ENCODE peak calls at places on chromosomes 5 and 9, in four cellular contexts. X, C, L and I are unnamed samples.

GRCh38 chr9:7298123-7298522 is 501.5 kb downstream of the DMAC1 start:
- DNase-seq in X (no peak), C (no peak), L (peak), I (no peak)

GRCh38 chr5:147939431-147940114 is 33.2 kb upstream of the C5orf46 start:
- DNase-seq in X (no peak), C (no peak), L (no peak), I (no peak)

GRCh38 chr9:132560604-132561304 is 21.7 kb upstream of the BARHL1 start:
- DNase-seq in X (no peak), C (no peak), L (no peak), I (peak)

GRCh38 chr9:13427587-13427986 is 148.1 kb upstream of the MPDZ start:
- DNase-seq in X (no peak), C (peak), L (no peak), I (peak)

GRCh38 chr5:82912462-82912861 is 164.7 kb downstream of the TMEM167A start:
- DNase-seq in X (no peak), C (no peak), L (no peak), I (no peak)

GRCh38 chr5:67090593-67090992 is 106.0 kb downstream of the CD180 start:
- DNase-seq in X (no peak), C (no peak), L (no peak), I (no peak)

GRCh38 chr5:16819522-16820167 is 116.4 kb downstream of the MYO10 start:
- DNase-seq in X (no peak), C (no peak), L (no peak), I (no peak)

GRCh38 chr5:159340511-159340910 is 10.2 kb upstream of the IL12B start:
- DNase-seq in X (no peak), C (no peak), L (no peak), I (no peak)

GRCh38 chr5:5297432-5298067 is 124.9 kb upstream of the ICE1 start:
- DNase-seq in X (no peak), C (no peak), L (no peak), I (no peak)

GRCh38 chr9:6418764-6419163 is 5.8 kb downstream of the UHRF2 start:
- DNase-seq in X (no peak), C (no peak), L (no peak), I (no peak)

GRCh38 chr5:2675548-2675947 is 75.9 kb downstream of the IRX2 start:
- DNase-seq in X (no peak), C (no peak), L (no peak), I (no peak)

GRCh38 chr5:167030500-167031120 is 1260.8 kb upstream of the WWC1 start:
- DNase-seq in X (peak), C (no peak), L (no peak), I (peak)

GRCh38 chr9:130770679-130771442 is 64.2 kb upstream of the ABL1 start:
- DNase-seq in X (no peak), C (peak), L (no peak), I (peak)

GRCh38 chr5:149632311-149633251 is 51.3 kb downstream of the ARHGEF37 start:
- DNase-seq in X (peak), C (no peak), L (no peak), I (no peak)

GRCh38 chr9:79431019-79431679 is 140.6 kb upstream of the TLE4 start:
- DNase-seq in X (no peak), C (no peak), L (no peak), I (no peak)

GRCh38 chr9:19992556-19992955 is 203.7 kb upstream of the SLC24A2 start:
- DNase-seq in X (no peak), C (no peak), L (no peak), I (no peak)

DNA sequence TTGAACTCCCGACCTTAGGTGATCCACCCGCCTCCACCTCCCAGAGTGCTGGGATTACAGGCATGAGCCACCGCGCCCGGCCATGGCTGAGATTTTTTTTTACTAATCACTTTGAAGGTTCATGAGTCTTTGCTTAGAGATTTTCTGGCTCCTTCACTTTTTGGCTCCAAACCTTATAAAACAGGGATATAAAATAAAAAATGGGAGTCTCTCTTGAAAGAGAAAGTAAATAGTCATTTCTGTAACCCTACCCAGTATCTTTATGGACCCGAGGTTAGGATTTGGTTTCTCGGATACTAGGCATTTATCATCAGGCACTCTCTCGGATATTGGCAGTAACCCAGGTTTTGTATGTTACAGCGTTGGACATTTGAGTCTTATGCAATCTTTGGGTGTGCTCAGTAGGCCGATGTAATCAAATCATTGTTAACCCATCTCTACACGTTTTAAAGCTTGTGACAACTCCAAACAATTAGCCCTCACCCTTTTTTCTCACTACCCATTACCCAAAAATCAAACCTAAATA is 25.3 kb downstream of the STXBP1 start:
- DNase-seq in X (no peak), C (peak), L (no peak), I (no peak)
- H2AFZ ChIP-seq in X (no peak), C (no peak), L (no peak), I (no peak)

GRCh38 chr5:143544606-143545005 is 141.1 kb upstream of the NR3C1 start:
- DNase-seq in X (no peak), C (no peak), L (no peak), I (no peak)

GRCh38 chr5:143539742-143540141 is 136.3 kb upstream of the NR3C1 start:
- DNase-seq in X (no peak), C (no peak), L (no peak), I (no peak)

GRCh38 chr5:143543358-143544255 is 140.1 kb upstream of the NR3C1 start:
- DNase-seq in X (no peak), C (peak), L (no peak), I (no peak)

GRCh38 chr5:143541943-143542797 is 138.7 kb upstream of the NR3C1 start:
- DNase-seq in X (no peak), C (no peak), L (no peak), I (no peak)

DNA sequence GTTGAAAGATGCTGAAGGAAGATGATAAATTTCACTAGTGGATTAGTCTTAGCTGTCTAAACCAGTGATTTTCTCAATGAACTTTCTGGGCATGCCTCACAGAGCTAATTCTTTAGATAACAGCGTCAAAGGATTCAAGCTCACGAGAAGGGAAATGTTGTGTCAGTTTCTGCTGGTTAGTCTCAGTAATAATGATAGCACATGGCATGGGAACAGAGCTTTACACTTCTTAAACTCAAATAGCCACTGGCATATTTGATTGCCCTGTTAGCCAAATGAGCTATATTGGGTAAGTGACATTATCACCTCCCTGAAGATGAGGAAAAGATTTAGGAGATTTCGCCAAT is 139.3 kb upstream of the NR3C1 start:
- DNase-seq in X (no peak), C (no peak), L (no peak), I (no peak)
- TF ChIP-seq GABPA in X (no peak), C (no peak), L (no peak), I (no peak)

DNA sequence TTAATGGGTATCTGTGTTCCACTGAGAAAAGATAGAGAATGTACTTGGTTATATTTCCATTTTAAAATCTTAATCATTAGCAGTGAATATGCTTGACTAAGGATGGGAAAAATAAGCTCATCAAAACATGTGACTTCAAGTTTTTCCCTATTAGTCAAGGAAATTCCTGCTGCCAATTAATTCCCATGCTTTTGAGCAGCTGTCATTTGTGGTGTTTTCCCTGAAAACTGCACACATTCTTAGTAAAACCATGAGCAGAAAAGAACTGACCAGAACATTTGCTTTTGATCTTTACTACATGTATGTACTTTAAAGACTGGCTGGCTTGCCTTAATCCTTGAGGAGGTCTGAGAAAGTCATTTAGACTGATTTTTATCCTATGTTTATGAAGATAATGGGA is 75.2 kb downstream of the AOPEP start:
- DNase-seq in X (no peak), C (no peak), L (no peak), I (no peak)
- TF ChIP-seq USF2 in X (no peak), C (no peak), L (no peak), I (no peak)

GRCh38 chr5:170632266-170632984 is 128.6 kb downstream of the KCNIP1 start:
- DNase-seq in X (no peak), C (no peak), L (no peak), I (no peak)

GRCh38 chr5:170632985-170633234 is 129.1 kb downstream of the KCNIP1 start:
- DNase-seq in X (peak), C (no peak), L (no peak), I (peak)

GRCh38 chr5:170630226-170630625 is 126.4 kb downstream of the KCNIP1 start:
- DNase-seq in X (no peak), C (no peak), L (no peak), I (no peak)

GRCh38 chr5:170630711-170631141 is 126.9 kb downstream of the KCNIP1 start:
- DNase-seq in X (no peak), C (no peak), L (no peak), I (no peak)

DNA sequence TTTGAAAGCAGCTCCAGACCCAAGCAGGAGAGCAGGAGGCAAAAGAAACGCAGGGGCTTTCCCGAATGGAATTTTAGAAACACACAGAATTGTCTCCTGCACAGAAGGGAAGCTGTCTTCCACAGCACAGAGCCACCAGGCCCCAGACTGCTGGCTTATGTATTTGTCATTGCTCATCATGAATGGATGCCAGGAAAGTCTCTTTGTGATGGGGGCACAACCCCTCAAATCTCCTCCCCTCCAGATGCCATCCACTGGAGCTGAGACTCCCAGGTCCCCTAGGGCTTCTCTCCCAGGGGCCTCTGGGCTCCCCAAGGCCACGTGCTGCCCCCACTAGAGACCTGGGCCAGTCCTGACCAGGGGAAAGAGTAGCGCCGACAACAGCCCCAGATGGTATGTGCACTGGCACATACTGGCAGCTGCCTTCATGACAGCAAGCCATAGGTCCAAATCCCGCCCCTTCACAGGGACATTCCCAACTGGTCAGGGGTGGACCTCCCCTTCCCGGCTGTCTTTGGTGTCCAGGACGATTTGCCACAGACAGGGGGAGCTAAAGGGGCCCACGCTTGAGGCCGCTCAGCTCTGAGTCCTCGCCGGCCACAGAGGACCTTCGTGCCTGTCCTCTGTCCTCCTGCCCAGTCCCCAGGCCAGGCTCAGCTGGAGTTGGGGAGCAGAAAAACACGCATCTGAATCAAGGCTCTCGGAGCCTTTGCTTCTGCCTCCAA is 127.8 kb downstream of the KCNIP1 start:
- DNase-seq in X (no peak), C (peak), L (no peak), I (peak)
- H2AFZ ChIP-seq in X (peak), C (no peak), L (no peak), I (no peak)

DNA sequence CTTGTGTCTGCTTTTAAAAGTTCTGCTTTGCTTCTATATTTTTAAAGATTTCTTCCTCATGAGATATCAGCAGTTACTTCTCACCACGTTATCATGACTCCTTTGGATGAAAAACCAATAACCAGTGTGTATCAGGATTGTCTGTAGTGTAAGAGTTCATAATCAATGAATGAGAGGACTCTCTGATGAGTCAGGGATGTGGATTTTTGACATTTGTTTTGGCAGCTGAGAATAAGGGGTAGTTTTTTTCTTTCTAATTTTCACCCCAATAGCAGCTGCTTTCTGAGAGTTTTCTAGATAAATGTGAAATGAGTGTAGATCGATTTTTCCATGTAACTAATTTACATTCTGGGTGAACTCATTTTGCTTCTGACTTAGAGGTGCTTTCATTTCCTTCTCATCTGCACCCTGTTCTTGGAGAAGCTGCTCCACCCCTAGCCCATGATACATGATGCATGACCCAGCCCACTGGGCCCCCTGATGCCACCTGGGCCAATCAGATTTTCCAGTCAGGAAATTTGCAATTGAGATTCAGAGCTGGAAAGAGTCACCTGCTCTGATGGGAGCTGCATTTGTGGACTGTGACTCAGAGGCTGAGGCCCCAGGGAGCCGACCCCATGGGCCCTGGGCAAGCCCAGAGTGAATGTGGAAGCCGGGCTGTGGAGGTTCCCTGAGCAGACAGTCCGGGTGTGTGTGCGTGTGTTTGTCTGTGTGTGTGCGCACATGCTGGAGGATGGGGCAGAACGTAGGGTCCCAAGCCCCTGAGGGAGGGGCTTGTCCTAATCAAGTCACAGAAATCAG is 159.3 kb downstream of the RGS3 start:
- DNase-seq in X (peak), C (peak), L (peak), I (no peak)
- TF ChIP-seq GABPA in X (no peak), C (no peak), L (no peak), I (no peak)

GRCh38 chr5:172830876-172831662 is 3.0 kb upstream of the ERGIC1 start:
- DNase-seq in X (no peak), C (no peak), L (no peak), I (no peak)
- TF ChIP-seq USF2 in X (no peak), C (no peak), L (no peak), I (no peak)

GRCh38 chr5:109691248-109691574 is 1.5 kb downstream of the MAN2A1 start:
- DNase-seq in X (no peak), C (no peak), L (no peak), I (no peak)

GRCh38 chr5:109690456-109691247 is 925 bp downstream of the MAN2A1 start:
- DNase-seq in X (peak), C (peak), L (no peak), I (peak)

GRCh38 chr5:109689740-109690455 is at the start of gene MAN2A1:
- DNase-seq in X (peak), C (peak), L (no peak), I (peak)

GRCh38 chr5:109688999-109689739 is 558 bp upstream of the MAN2A1 start:
- DNase-seq in X (peak), C (peak), L (peak), I (peak)

GRCh38 chr5:109688647-109688998 is 1.1 kb upstream of the MAN2A1 start:
- DNase-seq in X (peak), C (peak), L (peak), I (no peak)
- H2AFZ ChIP-seq in X (peak), C (peak), L (peak), I (peak)

GRCh38 chr9:92350129-92350739 is 24.5 kb downstream of the CENPP start:
- DNase-seq in X (no peak), C (no peak), L (no peak), I (no peak)
- TF ChIP-seq GABPA in X (no peak), C (no peak), L (no peak), I (no peak)